ENCODE peak calls at places on chromosomes 1 and 21, in five cellular contexts. P is iPS-NIHi11, S is ovary, L is AG20443, Y is right cardiac atrium. G is an unnamed sample.

GRCh38 chr21:36889401-36889800 is 77.1 kb downstream of the HLCS start:
- DNase-seq in P (no peak), S (no peak), L (no peak), Y (peak; percentile 47), G (no peak)

GRCh38 chr1:111571987-111572386 is 47.6 kb upstream of the RAP1A start:
- DNase-seq in P (peak; percentile 21), S (no peak), L (peak; percentile 74), Y (no peak), G (no peak)

GRCh38 chr1:13756557-13757315 is 56.7 kb downstream of the PRDM2 start:
- DNase-seq in P (no peak), S (no peak), L (no peak), Y (no peak), G (no peak)

GRCh38 chr1:3292051-3292722 is 162.3 kb upstream of the ARHGEF16 start:
- DNase-seq in P (no peak), S (no peak), L (no peak), Y (peak; percentile 64), G (no peak)

GRCh38 chr1:88774151-88774556 is 90.1 kb downstream of the PKN2 start:
- DNase-seq in P (peak; percentile 29), S (no peak), L (no peak), Y (no peak), G (peak; percentile 87)

GRCh38 chr21:31874817-31875216 is 2.0 kb downstream of the HUNK start:
- DNase-seq in P (peak; percentile 26), S (no peak), L (peak; percentile 30), Y (peak; percentile 62), G (no peak)

GRCh38 chr1:215479567-215479966 is 87.5 kb upstream of the KCTD3 start:
- DNase-seq in P (no peak), S (no peak), L (no peak), Y (no peak), G (no peak)

GRCh38 chr1:203207751-203208150 is 21.2 kb upstream of the CHI3L1 start:
- DNase-seq in P (no peak), S (no peak), L (no peak), Y (no peak), G (no peak)

GRCh38 chr1:67679691-67680090 is 5.3 kb upstream of the GADD45A start:
- DNase-seq in P (no peak), S (no peak), L (no peak), Y (no peak), G (peak; percentile 29)

GRCh38 chr1:93960641-93961147 is 51.5 kb upstream of the GCLM start:
- DNase-seq in P (no peak), S (no peak), L (no peak), Y (no peak), G (peak; percentile 64)

GRCh38 chr1:201116091-201116490 is 3.9 kb upstream of the CACNA1S start:
- DNase-seq in P (no peak), S (no peak), L (no peak), Y (no peak), G (no peak)

GRCh38 chr21:42071146-42071737 is at the start of gene UMODL1:
- DNase-seq in P (no peak), S (no peak), L (no peak), Y (no peak), G (no peak)

GRCh38 chr1:94737124-94737998 is 82.8 kb upstream of the SLC44A3 start:
- DNase-seq in P (no peak), S (no peak), L (no peak), Y (no peak), G (no peak)

G was measured in RWPE1.